ENCODE peak calls at places on chromosomes 7 and 10, in seven cellular contexts. M, G, X, S, H, W and A are unnamed samples.

GRCh38 chr7:73707045-73707631 is 12.3 kb downstream of the STX1A start:
- DNase-seq in W (peak; percentile 50), G (peak; percentile 36), S (no peak), X (no peak), M (no peak), H (no peak), A (peak; percentile 73)

GRCh38 chr7:1355568-1356340 is 103.5 kb downstream of the MICALL2 start:
- DNase-seq in M (no peak), H (no peak), S (no peak), W (no peak), X (no peak), G (no peak), A (peak; percentile 44)

GRCh38 chr10:13271552-13272163 is 28.2 kb downstream of the PHYH start:
- DNase-seq in W (no peak), H (peak; percentile 38), M (peak; percentile 92), X (no peak), G (peak; percentile 51), S (peak; percentile 81), A (peak; percentile 48)

GRCh38 chr7:137687556-137688280 is 159.1 kb downstream of the DGKI start:
- DNase-seq in W (no peak), S (no peak), H (no peak), M (no peak), X (no peak), G (no peak), A (no peak)

GRCh38 chr7:130994378-130995115 is 260.5 kb upstream of the KLF14 start:
- DNase-seq in G (no peak), X (peak; percentile 82), S (no peak), M (no peak), H (peak; percentile 16), W (peak; percentile 48), A (peak; percentile 47)

GRCh38 chr7:2185715-2186114 is 47.0 kb downstream of the MAD1L1 start:
- DNase-seq in W (no peak), X (no peak), M (no peak), H (no peak), S (no peak), G (no peak), A (no peak)

GRCh38 chr7:11206131-11206921 is 232.7 kb downstream of the PHF14 start:
- DNase-seq in M (no peak), W (no peak), S (no peak), X (no peak), H (no peak), G (no peak), A (no peak)

GRCh38 chr7:154343778-154344412 is 291.7 kb downstream of the DPP6 start:
- DNase-seq in W (no peak), M (no peak), X (no peak), G (no peak), S (no peak), H (no peak), A (no peak)

GRCh38 chr7:73941836-73942551 is 81.0 kb downstream of the TMEM270 start:
- DNase-seq in M (no peak), W (no peak), S (no peak), X (no peak), H (no peak), G (no peak), A (no peak)

GRCh38 chr10:32409741-32410140 is 36.2 kb upstream of the CCDC7 start:
- DNase-seq in M (no peak), H (no peak), W (no peak), G (no peak), X (no peak), S (no peak), A (no peak)

GRCh38 chr10:75019360-75019759 is 92.1 kb upstream of the SAMD8 start:
- DNase-seq in X (no peak), H (no peak), W (no peak), G (peak; percentile 48), S (peak; percentile 40), M (no peak), A (no peak)

GRCh38 chr7:40647719-40648118 is 512.9 kb downstream of the SUGCT start:
- DNase-seq in X (no peak), H (no peak), M (no peak), G (no peak), S (no peak), W (no peak), A (no peak)

GRCh38 chr7:149718730-149719049 is 54.7 kb downstream of the ZNF467 start:
- DNase-seq in W (no peak), S (no peak), H (no peak), M (no peak), X (no peak), G (no peak), A (no peak)

GRCh38 chr7:116588641-116589594 is 64.1 kb downstream of the CAV1 start:
- DNase-seq in W (no peak), H (peak; percentile 72), G (peak; percentile 22), X (no peak), S (peak; percentile 66), M (no peak), A (no peak)

GRCh38 chr7:133629696-133630095 is 376.8 kb downstream of the EXOC4 start:
- DNase-seq in M (no peak), G (no peak), X (no peak), H (no peak), S (no peak), W (no peak), A (no peak)

GRCh38 chr10:61284222-61284890 is 168.8 kb downstream of the TMEM26 start:
- DNase-seq in H (peak; percentile 80), G (peak; percentile 24), S (peak; percentile 52), W (no peak), X (no peak), M (no peak), A (no peak)

GRCh38 chr7:98420966-98421612 is 20.2 kb upstream of the BAIAP2L1 start:
- DNase-seq in H (peak; percentile 92), G (peak; percentile 38), S (peak; percentile 90), W (peak; percentile 32), M (peak; percentile 92), X (no peak), A (peak; percentile 76)

GRCh38 chr7:97835296-97836138 is 36.7 kb downstream of the ASNS start:
- DNase-seq in X (no peak), G (peak; percentile 51), M (peak; percentile 50), W (peak; percentile 40), H (peak; percentile 86), S (peak; percentile 37), A (no peak)

GRCh38 chr7:105389090-105389650 is 449 bp upstream of the SRPK2 start:
- DNase-seq in M (peak; percentile 66), G (peak; percentile 34), H (peak; percentile 73), W (no peak), S (no peak), X (no peak), A (peak; percentile 48)

GRCh38 chr10:90418869-90419652 is 438.8 kb downstream of the HTR7 start:
- DNase-seq in G (no peak), H (peak; percentile 48), W (no peak), X (no peak), S (no peak), M (no peak), A (no peak)

GRCh38 chr7:78543976-78544375 is 745.4 kb downstream of the PHTF2 start:
- DNase-seq in X (no peak), G (no peak), S (no peak), H (no peak), M (no peak), W (no peak), A (no peak)

GRCh38 chr10:88759366-88760101 is at the start of gene LIPN:
- DNase-seq in X (no peak), M (no peak), G (peak; percentile 6), S (no peak), H (no peak), W (no peak), A (no peak)

GRCh38 chr10:3136763-3137611 is 35.6 kb downstream of the PITRM1 start:
- DNase-seq in M (no peak), H (no peak), W (peak; percentile 59), X (no peak), S (no peak), G (no peak), A (no peak)

DNA sequence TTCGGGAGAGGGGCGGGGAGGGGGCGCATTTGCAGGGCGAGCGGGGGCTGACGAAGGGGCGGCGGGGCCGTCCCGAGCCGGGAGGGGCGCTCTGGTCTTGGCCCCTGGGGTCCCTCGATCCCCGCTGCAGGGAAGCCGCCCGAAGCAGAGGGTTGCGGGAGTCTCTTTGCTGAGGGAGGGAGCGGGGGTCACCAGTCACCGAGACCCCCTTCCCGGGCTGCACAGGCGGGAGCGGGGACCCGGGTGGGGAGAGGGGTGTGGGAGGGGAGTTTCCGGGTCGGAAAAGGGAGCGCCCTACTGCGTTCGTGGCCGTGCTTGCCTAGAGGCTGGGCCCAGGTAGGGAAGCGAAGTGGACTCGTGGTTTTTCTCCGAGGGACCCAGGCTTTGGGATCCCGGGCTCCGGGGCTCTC is 422 bp downstream of the AP1S1 start:
- DNase-seq in S (no peak), M (no peak), W (no peak), X (no peak), G (no peak), H (no peak), A (no peak)
- H3K27ac ChIP-seq in S (peak overlapping the region; percentile 49), M (no peak overlapping the region), W (peak overlapping the region; percentile 24), X (peak overlapping the region; percentile 33), G (peak overlapping the region; percentile 42), H (peak overlapping the region; percentile 60), A (no peak overlapping the region)

DNA sequence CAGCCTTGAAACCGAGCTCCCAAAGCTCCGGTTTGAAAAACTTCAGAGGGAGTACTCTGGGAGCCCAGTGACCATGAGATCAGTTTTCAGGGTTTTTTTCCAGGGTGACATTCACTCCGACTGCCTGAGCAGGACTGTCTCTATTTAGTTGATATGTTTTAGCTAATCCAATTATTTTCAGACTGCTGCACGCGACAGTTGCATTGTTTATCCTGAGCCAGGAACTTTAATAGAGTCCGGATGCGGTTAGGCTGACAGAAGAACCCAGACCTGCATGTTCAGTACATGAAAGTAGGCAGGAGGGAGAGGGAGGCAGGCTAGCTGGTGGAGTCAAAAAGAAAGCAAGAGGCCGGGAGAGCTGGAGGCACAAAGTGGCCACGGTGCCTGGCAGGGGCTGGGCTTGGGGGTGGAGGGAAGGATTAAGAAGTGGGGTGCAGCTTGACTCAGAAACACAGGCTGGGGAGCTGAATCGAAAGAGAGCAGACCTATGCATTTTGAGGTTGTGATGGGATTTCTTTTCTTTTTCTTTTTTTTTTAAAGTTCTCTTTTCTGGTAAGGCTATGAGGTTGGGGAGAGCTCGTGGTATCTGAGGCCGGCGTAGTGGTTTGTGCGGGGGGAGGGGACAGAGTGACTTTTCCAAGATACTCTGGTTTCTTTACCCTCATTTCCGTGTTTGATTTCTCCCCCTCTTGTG is 5.7 kb downstream of the GATA3 start:
- DNase-seq in W (no peak), H (peak; percentile 19), S (no peak), M (peak; percentile 33), X (no peak), G (peak; percentile 79), A (no peak)
- H3K4me1 ChIP-seq in W (peaks cover 46% of the 10 kb centered on the region), H (peaks cover 15% of the 10 kb centered on the region), S (peaks cover 8% of the 10 kb centered on the region), M (peaks cover 18% of the 10 kb centered on the region), X (peaks cover 25% of the 10 kb centered on the region), G (peaks cover 62% of the 10 kb centered on the region), A (no peaks in the 10 kb centered on the region)

DNA sequence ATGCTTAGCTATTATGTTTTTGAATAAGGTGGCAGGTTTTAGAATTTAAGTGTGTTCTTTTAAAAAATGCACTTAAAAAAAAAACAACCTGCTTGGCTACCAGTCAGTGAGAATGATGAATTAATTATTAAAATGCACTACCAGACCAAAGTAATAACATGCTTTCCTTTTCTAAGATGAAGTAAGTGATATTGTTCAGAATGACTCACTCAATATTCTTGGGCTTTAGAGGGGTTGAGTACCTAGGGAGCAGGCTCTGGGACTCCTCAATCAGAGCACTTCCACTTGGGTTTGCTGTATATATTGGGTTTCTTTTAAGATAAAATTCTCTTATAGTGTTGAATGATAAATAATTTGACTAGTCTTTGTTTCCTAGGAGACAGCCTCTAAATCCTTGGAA is 8.6 kb downstream of the STAM start:
- DNase-seq in X (no peak), W (no peak), M (no peak), G (no peak), H (no peak), S (no peak), A (no peak)
- H3K9me3 ChIP-seq in X (no peaks in the 10 kb centered on the region), W (no peaks in the 10 kb centered on the region), M (peaks cover 13% of the 10 kb centered on the region), G (peaks cover 7% of the 10 kb centered on the region), H (no peaks in the 10 kb centered on the region), S (peaks cover 5% of the 10 kb centered on the region), A (no peaks in the 10 kb centered on the region)

GRCh38 chr10:117476716-117477115 is 65.8 kb upstream of the EMX2 start:
- DNase-seq in S (no peak), W (no peak), H (no peak), G (no peak), M (no peak), X (no peak), A (no peak)
- H3K27ac ChIP-seq in S (no peak overlapping the region), W (peak overlapping the region; percentile 37), H (no peak overlapping the region), G (no peak overlapping the region), M (no peak overlapping the region), X (peak overlapping the region; percentile 32), A (no peak overlapping the region)